ENCODE peak calls at places on chromosomes 16 and 17, in ten cellular contexts. One of them, this sample, is unnamed.

GRCh38 chr17:7413346-7413985 is 5.8 kb downstream of the NLGN2 start:
- DNase-seq in astrocyte of the spinal cord: peak
- DNase-seq in endothelial cell: no peak
- DNase-seq in heart left ventricle: no peak
- DNase-seq in esophagus muscularis mucosa: no peak
- DNase-seq in body of pancreas: no peak
- DNase-seq in left ventricle myocardium inferior: no peak
- DNase-seq in GM20000: no peak
- DNase-seq in brain microvascular endothelial cell: peak
- DNase-seq in sigmoid colon: no peak
- DNase-seq in this sample: no peak

GRCh38 chr16:57999971-58000705 is at the start of gene ZNF319:
- DNase-seq in astrocyte of the spinal cord: no peak
- DNase-seq in esophagus muscularis mucosa: no peak
- DNase-seq in body of pancreas: peak
- DNase-seq in sigmoid colon: no peak
- DNase-seq in left ventricle myocardium inferior: no peak
- DNase-seq in GM20000: no peak
- DNase-seq in heart left ventricle: no peak
- DNase-seq in endothelial cell: no peak
- DNase-seq in brain microvascular endothelial cell: no peak
- DNase-seq in this sample: no peak

GRCh38 chr17:32536736-32537646 is 50.2 kb downstream of the CDK5R1 start:
- DNase-seq in GM20000: no peak
- DNase-seq in astrocyte of the spinal cord: peak
- DNase-seq in left ventricle myocardium inferior: no peak
- DNase-seq in body of pancreas: no peak
- DNase-seq in sigmoid colon: no peak
- DNase-seq in endothelial cell: no peak
- DNase-seq in esophagus muscularis mucosa: no peak
- DNase-seq in brain microvascular endothelial cell: peak
- DNase-seq in heart left ventricle: no peak
- DNase-seq in this sample: peak

GRCh38 chr17:11671151-11671550 is 72.9 kb downstream of the DNAH9 start:
- DNase-seq in heart left ventricle: no peak
- DNase-seq in body of pancreas: no peak
- DNase-seq in endothelial cell: no peak
- DNase-seq in GM20000: no peak
- DNase-seq in astrocyte of the spinal cord: no peak
- DNase-seq in esophagus muscularis mucosa: peak
- DNase-seq in sigmoid colon: no peak
- DNase-seq in left ventricle myocardium inferior: no peak
- DNase-seq in brain microvascular endothelial cell: no peak
- DNase-seq in this sample: no peak

GRCh38 chr16:58492066-58492465 is 7.9 kb upstream of the NDRG4 start:
- DNase-seq in left ventricle myocardium inferior: no peak
- DNase-seq in body of pancreas: no peak
- DNase-seq in sigmoid colon: no peak
- DNase-seq in heart left ventricle: no peak
- DNase-seq in astrocyte of the spinal cord: no peak
- DNase-seq in brain microvascular endothelial cell: no peak
- DNase-seq in endothelial cell: no peak
- DNase-seq in esophagus muscularis mucosa: no peak
- DNase-seq in GM20000: no peak
- DNase-seq in this sample: no peak

GRCh38 chr16:51137097-51137496 is 14.0 kb downstream of the SALL1 start:
- DNase-seq in astrocyte of the spinal cord: peak
- DNase-seq in esophagus muscularis mucosa: no peak
- DNase-seq in left ventricle myocardium inferior: no peak
- DNase-seq in endothelial cell: no peak
- DNase-seq in heart left ventricle: no peak
- DNase-seq in body of pancreas: no peak
- DNase-seq in brain microvascular endothelial cell: no peak
- DNase-seq in GM20000: no peak
- DNase-seq in sigmoid colon: no peak
- DNase-seq in this sample: no peak

GRCh38 chr17:82231562-82232321 is 2.9 kb downstream of the SLC16A3 start:
- DNase-seq in astrocyte of the spinal cord: no peak
- DNase-seq in heart left ventricle: peak
- DNase-seq in endothelial cell: peak
- DNase-seq in GM20000: no peak
- DNase-seq in brain microvascular endothelial cell: no peak
- DNase-seq in left ventricle myocardium inferior: peak
- DNase-seq in esophagus muscularis mucosa: peak
- DNase-seq in body of pancreas: peak
- DNase-seq in sigmoid colon: peak
- DNase-seq in this sample: peak

GRCh38 chr17:9244066-9245052 is 223.0 kb downstream of the NTN1 start:
- DNase-seq in heart left ventricle: no peak
- DNase-seq in esophagus muscularis mucosa: no peak
- DNase-seq in astrocyte of the spinal cord: peak
- DNase-seq in brain microvascular endothelial cell: peak
- DNase-seq in left ventricle myocardium inferior: no peak
- DNase-seq in GM20000: no peak
- DNase-seq in body of pancreas: peak
- DNase-seq in endothelial cell: no peak
- DNase-seq in sigmoid colon: peak
- DNase-seq in this sample: peak

GRCh38 chr17:75238684-75239191 is 22.7 kb downstream of the GGA3 start:
- DNase-seq in astrocyte of the spinal cord: peak
- DNase-seq in GM20000: peak
- DNase-seq in body of pancreas: peak
- DNase-seq in left ventricle myocardium inferior: no peak
- DNase-seq in endothelial cell: peak
- DNase-seq in heart left ventricle: peak
- DNase-seq in sigmoid colon: no peak
- DNase-seq in brain microvascular endothelial cell: peak
- DNase-seq in esophagus muscularis mucosa: no peak
- DNase-seq in this sample: peak

GRCh38 chr17:29273924-29274323 is 20.0 kb downstream of the NUFIP2 start:
- DNase-seq in heart left ventricle: no peak
- DNase-seq in endothelial cell: no peak
- DNase-seq in brain microvascular endothelial cell: no peak
- DNase-seq in sigmoid colon: no peak
- DNase-seq in esophagus muscularis mucosa: no peak
- DNase-seq in astrocyte of the spinal cord: no peak
- DNase-seq in GM20000: no peak
- DNase-seq in left ventricle myocardium inferior: no peak
- DNase-seq in body of pancreas: no peak
- DNase-seq in this sample: no peak

DNA sequence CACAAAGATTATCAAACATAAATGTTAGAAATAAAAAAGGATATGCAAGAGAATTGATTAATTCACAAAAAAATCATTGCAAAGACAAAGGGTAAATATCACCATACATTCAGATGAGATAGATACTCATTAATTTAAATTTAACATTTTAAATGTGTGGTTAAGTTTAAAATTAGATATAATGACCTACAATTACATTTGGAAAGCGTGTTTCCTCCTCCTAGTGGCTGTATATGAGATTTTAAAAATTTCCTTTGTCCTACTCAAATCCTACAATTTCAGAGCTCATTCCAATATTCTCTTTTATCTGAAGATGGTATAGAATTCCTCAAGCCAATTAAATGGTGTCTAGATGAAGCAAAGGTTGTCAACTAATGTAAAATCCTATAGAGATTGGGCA is 169.2 kb upstream of the CDH8 start:
- DNase-seq in brain microvascular endothelial cell: no peak
- DNase-seq in GM20000: no peak
- DNase-seq in endothelial cell: no peak
- DNase-seq in astrocyte of the spinal cord: no peak
- DNase-seq in body of pancreas: no peak
- DNase-seq in heart left ventricle: no peak
- DNase-seq in esophagus muscularis mucosa: no peak
- DNase-seq in sigmoid colon: no peak
- DNase-seq in left ventricle myocardium inferior: no peak
- DNase-seq in this sample: no peak
- TF ChIP-seq CTCF in brain microvascular endothelial cell: no peak
- TF ChIP-seq CTCF in GM20000: no peak
- TF ChIP-seq CTCF in endothelial cell: peak
- TF ChIP-seq CTCF in astrocyte of the spinal cord: no peak
- TF ChIP-seq CTCF in body of pancreas: no peak
- TF ChIP-seq CTCF in heart left ventricle: no peak
- TF ChIP-seq CTCF in esophagus muscularis mucosa: no peak
- TF ChIP-seq CTCF in sigmoid colon: no peak
- TF ChIP-seq CTCF in left ventricle myocardium inferior: no peak
- TF ChIP-seq CTCF in this sample: no peak

GRCh38 chr16:66414891-66415290 is 12.2 kb upstream of the BEAN1 start:
- DNase-seq in body of pancreas: no peak
- DNase-seq in sigmoid colon: no peak
- DNase-seq in esophagus muscularis mucosa: no peak
- DNase-seq in left ventricle myocardium inferior: no peak
- DNase-seq in brain microvascular endothelial cell: peak
- DNase-seq in heart left ventricle: no peak
- DNase-seq in GM20000: no peak
- DNase-seq in astrocyte of the spinal cord: peak
- DNase-seq in endothelial cell: no peak
- DNase-seq in this sample: no peak
- TF ChIP-seq CTCF in body of pancreas: no peak
- TF ChIP-seq CTCF in sigmoid colon: no peak
- TF ChIP-seq CTCF in esophagus muscularis mucosa: no peak
- TF ChIP-seq CTCF in left ventricle myocardium inferior: no peak
- TF ChIP-seq CTCF in brain microvascular endothelial cell: no peak
- TF ChIP-seq CTCF in heart left ventricle: no peak
- TF ChIP-seq CTCF in GM20000: no peak
- TF ChIP-seq CTCF in astrocyte of the spinal cord: no peak
- TF ChIP-seq CTCF in endothelial cell: no peak
- TF ChIP-seq CTCF in this sample: no peak

GRCh38 chr16:30974348-30974747 is 10.7 kb upstream of the HSD3B7 start:
- DNase-seq in body of pancreas: no peak
- DNase-seq in heart left ventricle: no peak
- DNase-seq in astrocyte of the spinal cord: no peak
- DNase-seq in esophagus muscularis mucosa: no peak
- DNase-seq in endothelial cell: no peak
- DNase-seq in GM20000: no peak
- DNase-seq in sigmoid colon: no peak
- DNase-seq in brain microvascular endothelial cell: no peak
- DNase-seq in left ventricle myocardium inferior: no peak
- DNase-seq in this sample: no peak

GRCh38 chr16:30976486-30976885 is 8.5 kb upstream of the HSD3B7 start:
- DNase-seq in esophagus muscularis mucosa: no peak
- DNase-seq in left ventricle myocardium inferior: no peak
- DNase-seq in brain microvascular endothelial cell: no peak
- DNase-seq in GM20000: no peak
- DNase-seq in endothelial cell: no peak
- DNase-seq in astrocyte of the spinal cord: no peak
- DNase-seq in body of pancreas: no peak
- DNase-seq in heart left ventricle: no peak
- DNase-seq in sigmoid colon: no peak
- DNase-seq in this sample: no peak

GRCh38 chr16:30969246-30969842 is 11.8 kb downstream of the SETD1A start:
- DNase-seq in left ventricle myocardium inferior: no peak
- DNase-seq in heart left ventricle: no peak
- DNase-seq in brain microvascular endothelial cell: no peak
- DNase-seq in GM20000: no peak
- DNase-seq in body of pancreas: no peak
- DNase-seq in sigmoid colon: no peak
- DNase-seq in esophagus muscularis mucosa: no peak
- DNase-seq in endothelial cell: no peak
- DNase-seq in astrocyte of the spinal cord: no peak
- DNase-seq in this sample: no peak

GRCh38 chr16:30971298-30971697 is 13.7 kb upstream of the HSD3B7 start:
- DNase-seq in endothelial cell: no peak
- DNase-seq in body of pancreas: no peak
- DNase-seq in GM20000: no peak
- DNase-seq in esophagus muscularis mucosa: no peak
- DNase-seq in left ventricle myocardium inferior: no peak
- DNase-seq in sigmoid colon: no peak
- DNase-seq in astrocyte of the spinal cord: no peak
- DNase-seq in heart left ventricle: no peak
- DNase-seq in brain microvascular endothelial cell: no peak
- DNase-seq in this sample: no peak

DNA sequence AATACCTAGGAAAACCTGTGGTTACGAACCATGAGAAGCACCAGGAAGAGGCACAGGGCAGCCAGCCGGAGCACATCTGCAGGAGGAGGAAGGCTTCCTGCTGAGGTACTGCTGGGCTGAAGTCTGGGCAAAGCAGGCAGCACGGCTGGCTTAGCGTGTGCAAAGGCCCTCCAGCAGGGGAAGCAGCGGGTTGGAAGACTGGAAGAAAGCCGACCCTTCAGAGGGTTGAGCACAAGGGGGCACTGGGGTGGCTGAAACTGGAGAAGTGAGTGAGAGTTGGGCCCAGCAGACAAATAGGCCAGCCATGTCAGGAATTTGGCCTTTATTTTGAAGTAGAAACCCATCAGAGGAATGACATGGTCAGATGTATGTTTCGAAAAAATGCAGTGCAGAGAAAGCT is 12.1 kb upstream of the HSD3B7 start:
- DNase-seq in sigmoid colon: no peak
- DNase-seq in endothelial cell: no peak
- DNase-seq in brain microvascular endothelial cell: no peak
- DNase-seq in left ventricle myocardium inferior: no peak
- DNase-seq in heart left ventricle: no peak
- DNase-seq in esophagus muscularis mucosa: no peak
- DNase-seq in GM20000: no peak
- DNase-seq in body of pancreas: no peak
- DNase-seq in astrocyte of the spinal cord: peak
- DNase-seq in this sample: no peak
- TF ChIP-seq CTCF in sigmoid colon: no peak
- TF ChIP-seq CTCF in endothelial cell: no peak
- TF ChIP-seq CTCF in brain microvascular endothelial cell: peak
- TF ChIP-seq CTCF in left ventricle myocardium inferior: no peak
- TF ChIP-seq CTCF in heart left ventricle: no peak
- TF ChIP-seq CTCF in esophagus muscularis mucosa: no peak
- TF ChIP-seq CTCF in GM20000: no peak
- TF ChIP-seq CTCF in body of pancreas: no peak
- TF ChIP-seq CTCF in astrocyte of the spinal cord: peak
- TF ChIP-seq CTCF in this sample: no peak

DNA sequence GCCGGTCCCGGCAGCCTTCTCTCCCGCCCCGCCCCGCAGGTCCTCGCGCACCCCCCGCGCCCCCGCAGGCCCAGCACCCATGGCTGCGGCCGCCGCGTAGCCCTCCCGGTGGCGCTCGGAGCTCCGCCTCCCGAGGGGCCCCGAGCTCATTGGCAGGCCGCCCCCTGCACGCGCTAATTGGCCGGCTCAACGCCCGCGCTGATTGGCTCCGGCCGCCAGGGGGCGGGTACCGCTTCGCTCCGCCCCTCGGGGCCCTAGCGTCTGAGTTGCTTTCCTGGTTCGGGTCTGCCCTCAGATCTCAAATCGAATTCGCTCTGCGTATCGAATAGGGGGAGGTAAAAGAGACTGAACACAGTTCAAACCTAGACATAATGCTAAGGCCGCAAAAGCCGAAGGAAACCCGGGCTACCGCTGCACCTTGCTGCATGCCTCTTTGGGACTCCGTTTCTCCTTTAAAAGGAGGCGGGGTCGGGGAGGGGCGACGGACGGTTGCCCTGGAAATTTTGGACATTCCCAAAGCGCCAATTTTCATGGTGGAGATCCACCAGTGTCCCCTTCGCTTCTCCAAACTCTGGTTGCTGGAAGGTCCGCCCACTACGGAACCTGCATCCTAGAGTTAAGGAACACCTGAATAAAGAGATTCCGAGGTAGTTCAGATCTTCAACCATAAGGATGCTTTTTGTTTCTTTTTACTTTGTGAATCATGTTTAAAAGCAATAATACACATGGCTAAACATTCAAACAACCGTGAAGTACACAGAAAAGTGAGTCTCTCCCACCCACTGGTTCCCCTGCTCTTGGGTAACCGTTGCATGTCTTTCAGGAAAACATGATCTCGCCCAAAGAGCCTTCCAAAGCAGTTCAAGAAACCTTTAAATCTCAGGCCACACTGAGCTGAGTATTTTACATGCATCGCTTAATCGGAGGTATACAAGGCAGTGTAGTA is at the start of gene DEXI:
- DNase-seq in astrocyte of the spinal cord: peak
- DNase-seq in heart left ventricle: peak
- DNase-seq in endothelial cell: peak
- DNase-seq in left ventricle myocardium inferior: peak
- DNase-seq in body of pancreas: peak
- DNase-seq in brain microvascular endothelial cell: peak
- DNase-seq in esophagus muscularis mucosa: peak
- DNase-seq in sigmoid colon: peak
- DNase-seq in GM20000: peak
- DNase-seq in this sample: peak
- TF ChIP-seq CTCF in astrocyte of the spinal cord: no peak
- TF ChIP-seq CTCF in heart left ventricle: peak
- TF ChIP-seq CTCF in endothelial cell: peak
- TF ChIP-seq CTCF in left ventricle myocardium inferior: peak
- TF ChIP-seq CTCF in body of pancreas: peak
- TF ChIP-seq CTCF in brain microvascular endothelial cell: peak
- TF ChIP-seq CTCF in esophagus muscularis mucosa: no peak
- TF ChIP-seq CTCF in sigmoid colon: peak
- TF ChIP-seq CTCF in GM20000: no peak
- TF ChIP-seq CTCF in this sample: no peak

This sample was measured in cardiac muscle cell.